ENCODE peak calls at places on chromosome 11, in ten cellular contexts. One of them, this sample, is unnamed. For H3K4me1 and H3K36me3, the result is how much of the 10 kb centered on the place peaks cover.

GRCh38 chr11:71927813-71928738 is at the start of gene XNDC1N:
- DNase-seq in stomach: peak
- DNase-seq in lung: peak
- DNase-seq in adrenal gland: peak
- DNase-seq in neuronal stem cell: peak
- DNase-seq in Caco-2: peak
- DNase-seq in heart right ventricle: peak
- DNase-seq in PC-3: peak
- DNase-seq in adipocyte: peak
- DNase-seq in CD8-positive, alpha-beta memory T cell: peak
- DNase-seq in this sample: peak

GRCh38 chr11:1157341-1157644 is 460 bp upstream of the MUC5AC start:
- DNase-seq in adrenal gland: no peak
- DNase-seq in neuronal stem cell: no peak
- DNase-seq in PC-3: no peak
- DNase-seq in Caco-2: no peak
- DNase-seq in adipocyte: no peak
- DNase-seq in stomach: no peak
- DNase-seq in heart right ventricle: no peak
- DNase-seq in CD8-positive, alpha-beta memory T cell: no peak
- DNase-seq in lung: no peak
- DNase-seq in this sample: no peak

GRCh38 chr11:23311986-23312940 is 452.0 kb upstream of the CCDC179 start:
- DNase-seq in adipocyte: peak
- DNase-seq in CD8-positive, alpha-beta memory T cell: no peak
- DNase-seq in Caco-2: no peak
- DNase-seq in PC-3: peak
- DNase-seq in lung: no peak
- DNase-seq in stomach: no peak
- DNase-seq in heart right ventricle: no peak
- DNase-seq in neuronal stem cell: no peak
- DNase-seq in adrenal gland: no peak
- DNase-seq in this sample: no peak

GRCh38 chr11:126512741-126513715 is 157.5 kb downstream of the ST3GAL4 start:
- DNase-seq in heart right ventricle: no peak
- DNase-seq in adipocyte: no peak
- DNase-seq in neuronal stem cell: no peak
- DNase-seq in PC-3: no peak
- DNase-seq in lung: no peak
- DNase-seq in CD8-positive, alpha-beta memory T cell: no peak
- DNase-seq in Caco-2: no peak
- DNase-seq in adrenal gland: no peak
- DNase-seq in stomach: no peak
- DNase-seq in this sample: no peak

GRCh38 chr11:16791494-16791961 is 53.1 kb downstream of the C11orf58 start:
- DNase-seq in adrenal gland: peak
- DNase-seq in stomach: no peak
- DNase-seq in CD8-positive, alpha-beta memory T cell: no peak
- DNase-seq in neuronal stem cell: no peak
- DNase-seq in adipocyte: peak
- DNase-seq in heart right ventricle: peak
- DNase-seq in lung: no peak
- DNase-seq in PC-3: peak
- DNase-seq in Caco-2: no peak
- DNase-seq in this sample: no peak

GRCh38 chr11:47532597-47533213 is 20.2 kb downstream of the CELF1 start:
- DNase-seq in adipocyte: peak
- DNase-seq in Caco-2: peak
- DNase-seq in CD8-positive, alpha-beta memory T cell: no peak
- DNase-seq in neuronal stem cell: no peak
- DNase-seq in adrenal gland: no peak
- DNase-seq in stomach: no peak
- DNase-seq in lung: no peak
- DNase-seq in heart right ventricle: no peak
- DNase-seq in PC-3: no peak
- DNase-seq in this sample: no peak

GRCh38 chr11:131488208-131488607 is 117.8 kb downstream of the NTM start:
- DNase-seq in Caco-2: no peak
- DNase-seq in adrenal gland: no peak
- DNase-seq in neuronal stem cell: no peak
- DNase-seq in stomach: no peak
- DNase-seq in adipocyte: no peak
- DNase-seq in heart right ventricle: no peak
- DNase-seq in PC-3: no peak
- DNase-seq in lung: no peak
- DNase-seq in CD8-positive, alpha-beta memory T cell: no peak
- DNase-seq in this sample: no peak

GRCh38 chr11:71213696-71214552 is 38.5 kb downstream of the SHANK2 start:
- DNase-seq in PC-3: no peak
- DNase-seq in neuronal stem cell: no peak
- DNase-seq in Caco-2: no peak
- DNase-seq in heart right ventricle: no peak
- DNase-seq in stomach: no peak
- DNase-seq in adipocyte: no peak
- DNase-seq in CD8-positive, alpha-beta memory T cell: no peak
- DNase-seq in lung: no peak
- DNase-seq in adrenal gland: no peak
- DNase-seq in this sample: no peak

GRCh38 chr11:46675288-46675851 is 25.0 kb downstream of the ARHGAP1 start:
- DNase-seq in Caco-2: no peak
- DNase-seq in PC-3: peak
- DNase-seq in lung: peak
- DNase-seq in heart right ventricle: peak
- DNase-seq in adipocyte: peak
- DNase-seq in CD8-positive, alpha-beta memory T cell: peak
- DNase-seq in adrenal gland: peak
- DNase-seq in neuronal stem cell: no peak
- DNase-seq in stomach: peak
- DNase-seq in this sample: peak

GRCh38 chr11:11293798-11294611 is 59.0 kb downstream of the CSNK2A3 start:
- DNase-seq in heart right ventricle: no peak
- DNase-seq in adipocyte: no peak
- DNase-seq in stomach: no peak
- DNase-seq in lung: no peak
- DNase-seq in CD8-positive, alpha-beta memory T cell: no peak
- DNase-seq in Caco-2: no peak
- DNase-seq in adrenal gland: no peak
- DNase-seq in PC-3: no peak
- DNase-seq in neuronal stem cell: no peak
- DNase-seq in this sample: no peak

GRCh38 chr11:114099392-114100178 is 40.1 kb downstream of the ZBTB16 start:
- DNase-seq in heart right ventricle: no peak
- DNase-seq in neuronal stem cell: no peak
- DNase-seq in lung: no peak
- DNase-seq in PC-3: no peak
- DNase-seq in stomach: no peak
- DNase-seq in CD8-positive, alpha-beta memory T cell: no peak
- DNase-seq in adipocyte: no peak
- DNase-seq in Caco-2: peak
- DNase-seq in adrenal gland: no peak
- DNase-seq in this sample: no peak

GRCh38 chr11:72430743-72431570 is 3.4 kb downstream of the CLPB start:
- DNase-seq in adrenal gland: peak
- DNase-seq in lung: no peak
- DNase-seq in CD8-positive, alpha-beta memory T cell: no peak
- DNase-seq in PC-3: peak
- DNase-seq in Caco-2: peak
- DNase-seq in stomach: peak
- DNase-seq in adipocyte: peak
- DNase-seq in neuronal stem cell: no peak
- DNase-seq in heart right ventricle: no peak
- DNase-seq in this sample: peak

GRCh38 chr11:128662960-128663359 is 30.9 kb upstream of the FLI1 start:
- DNase-seq in heart right ventricle: no peak
- DNase-seq in neuronal stem cell: no peak
- DNase-seq in CD8-positive, alpha-beta memory T cell: no peak
- DNase-seq in lung: no peak
- DNase-seq in Caco-2: no peak
- DNase-seq in adrenal gland: no peak
- DNase-seq in stomach: no peak
- DNase-seq in PC-3: no peak
- DNase-seq in adipocyte: no peak
- DNase-seq in this sample: no peak

GRCh38 chr11:69949327-69949726 is 128.8 kb upstream of the ANO1 start:
- DNase-seq in neuronal stem cell: no peak
- DNase-seq in adrenal gland: peak
- DNase-seq in stomach: peak
- DNase-seq in CD8-positive, alpha-beta memory T cell: no peak
- DNase-seq in adipocyte: peak
- DNase-seq in heart right ventricle: no peak
- DNase-seq in Caco-2: peak
- DNase-seq in lung: no peak
- DNase-seq in PC-3: peak
- DNase-seq in this sample: no peak

GRCh38 chr11:108561535-108561991 is 32.0 kb downstream of the EXPH5 start:
- DNase-seq in CD8-positive, alpha-beta memory T cell: no peak
- DNase-seq in adrenal gland: no peak
- DNase-seq in PC-3: peak
- DNase-seq in stomach: no peak
- DNase-seq in adipocyte: peak
- DNase-seq in neuronal stem cell: no peak
- DNase-seq in heart right ventricle: no peak
- DNase-seq in Caco-2: peak
- DNase-seq in lung: no peak
- DNase-seq in this sample: no peak

GRCh38 chr11:64725601-64726139 is 2.7 kb upstream of the NRXN2 start:
- DNase-seq in adrenal gland: no peak
- DNase-seq in heart right ventricle: no peak
- DNase-seq in neuronal stem cell: no peak
- DNase-seq in adipocyte: no peak
- DNase-seq in PC-3: no peak
- DNase-seq in Caco-2: no peak
- DNase-seq in stomach: no peak
- DNase-seq in lung: no peak
- DNase-seq in CD8-positive, alpha-beta memory T cell: no peak
- DNase-seq in this sample: no peak

GRCh38 chr11:94545641-94546470 is 2.1 kb downstream of the FUT4 start:
- DNase-seq in adrenal gland: no peak
- DNase-seq in CD8-positive, alpha-beta memory T cell: no peak
- DNase-seq in lung: no peak
- DNase-seq in neuronal stem cell: no peak
- DNase-seq in heart right ventricle: no peak
- DNase-seq in Caco-2: no peak
- DNase-seq in adipocyte: no peak
- DNase-seq in PC-3: no peak
- DNase-seq in stomach: no peak
- DNase-seq in this sample: no peak
- H3K4me1 ChIP-seq in adrenal gland: under half
- H3K4me1 ChIP-seq in CD8-positive, alpha-beta memory T cell: under half
- H3K4me1 ChIP-seq in lung: under half
- H3K4me1 ChIP-seq in neuronal stem cell: under half
- H3K4me1 ChIP-seq in heart right ventricle: under half
- H3K4me1 ChIP-seq in Caco-2: under half
- H3K4me1 ChIP-seq in adipocyte: under half
- H3K4me1 ChIP-seq in PC-3: under half
- H3K4me1 ChIP-seq in stomach: half or more
- H3K4me1 ChIP-seq in this sample: under half

DNA sequence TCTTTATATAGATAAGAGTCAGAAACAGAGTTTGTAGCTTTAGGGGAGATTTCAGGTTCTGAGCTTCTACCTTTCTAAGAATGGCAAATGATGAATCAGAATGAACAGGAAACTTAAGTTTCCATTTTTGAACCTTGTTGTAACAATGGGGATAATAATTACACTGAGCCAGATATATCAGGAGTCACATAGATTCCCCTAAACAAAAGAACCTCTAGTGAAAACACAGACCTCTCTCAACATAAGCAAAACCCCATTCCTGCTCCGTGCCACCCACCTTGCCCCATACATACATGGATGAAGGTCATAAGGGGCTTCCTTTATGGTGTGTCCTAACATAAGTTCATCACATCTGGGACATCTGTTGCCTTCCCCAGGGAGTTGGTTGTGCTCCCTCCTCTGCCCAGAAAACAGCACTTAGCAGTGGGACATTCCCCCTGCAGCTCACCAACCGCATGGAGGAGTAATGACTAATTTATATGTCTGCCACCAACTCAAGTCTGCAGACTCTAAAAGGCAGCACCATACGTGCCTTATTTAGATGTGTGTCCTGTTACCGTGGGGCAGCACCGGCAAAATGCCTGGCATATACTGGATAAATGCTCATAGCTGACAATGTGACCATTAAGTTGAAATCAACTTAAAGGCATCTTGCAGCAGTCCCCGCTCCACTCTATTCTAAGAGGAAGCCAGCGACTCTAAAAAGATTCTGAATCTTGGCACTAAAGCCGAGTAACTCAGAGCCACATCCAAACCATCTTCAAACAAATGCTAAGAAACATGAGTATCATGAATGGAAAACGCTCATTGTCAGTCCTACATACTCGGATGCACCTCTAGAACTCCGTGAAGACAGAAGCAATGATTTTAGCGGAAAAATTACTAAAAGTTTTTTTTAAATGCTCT is 7.9 kb downstream of the JAML start:
- DNase-seq in adrenal gland: no peak
- DNase-seq in neuronal stem cell: no peak
- DNase-seq in lung: no peak
- DNase-seq in PC-3: no peak
- DNase-seq in stomach: no peak
- DNase-seq in adipocyte: no peak
- DNase-seq in Caco-2: no peak
- DNase-seq in CD8-positive, alpha-beta memory T cell: peak
- DNase-seq in heart right ventricle: no peak
- DNase-seq in this sample: no peak
- H3K4me3 ChIP-seq in adrenal gland: no peak
- H3K4me3 ChIP-seq in neuronal stem cell: no peak
- H3K4me3 ChIP-seq in lung: no peak
- H3K4me3 ChIP-seq in PC-3: no peak
- H3K4me3 ChIP-seq in stomach: no peak
- H3K4me3 ChIP-seq in adipocyte: no peak
- H3K4me3 ChIP-seq in Caco-2: no peak
- H3K4me3 ChIP-seq in CD8-positive, alpha-beta memory T cell: peak
- H3K4me3 ChIP-seq in heart right ventricle: no peak
- H3K4me3 ChIP-seq in this sample: no peak

GRCh38 chr11:76462317-76462716 is 17.5 kb downstream of the EMSY start:
- DNase-seq in adrenal gland: no peak
- DNase-seq in Caco-2: no peak
- DNase-seq in heart right ventricle: no peak
- DNase-seq in stomach: no peak
- DNase-seq in lung: no peak
- DNase-seq in CD8-positive, alpha-beta memory T cell: no peak
- DNase-seq in PC-3: no peak
- DNase-seq in adipocyte: peak
- DNase-seq in neuronal stem cell: no peak
- DNase-seq in this sample: no peak
- H3K36me3 ChIP-seq in adrenal gland: under half
- H3K36me3 ChIP-seq in Caco-2: under half
- H3K36me3 ChIP-seq in heart right ventricle: half or more
- H3K36me3 ChIP-seq in stomach: under half
- H3K36me3 ChIP-seq in lung: under half
- H3K36me3 ChIP-seq in CD8-positive, alpha-beta memory T cell: under half
- H3K36me3 ChIP-seq in PC-3: under half
- H3K36me3 ChIP-seq in adipocyte: under half
- H3K36me3 ChIP-seq in neuronal stem cell: half or more
- H3K36me3 ChIP-seq in this sample: under half

DNA sequence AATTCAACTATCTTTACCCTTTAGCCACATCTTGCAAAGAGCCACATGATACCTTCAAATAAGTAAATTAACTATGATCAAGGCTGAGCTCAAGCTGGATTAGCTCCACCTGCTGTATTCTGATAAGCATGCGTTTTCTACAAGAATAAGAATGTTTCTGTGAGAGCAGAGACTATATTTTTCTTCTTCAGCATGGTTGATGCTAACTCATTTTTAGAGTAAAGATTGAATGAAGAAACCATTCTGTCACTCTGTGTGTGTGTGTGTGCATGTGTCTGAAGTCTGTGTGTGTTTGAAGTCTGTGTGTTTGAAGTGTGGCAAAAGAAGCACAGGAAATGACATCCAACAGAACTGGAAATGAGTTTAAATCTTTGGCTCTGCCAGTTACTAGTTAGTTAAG is 12.0 kb upstream of the LAYN start:
- DNase-seq in adrenal gland: no peak
- DNase-seq in stomach: no peak
- DNase-seq in Caco-2: no peak
- DNase-seq in adipocyte: no peak
- DNase-seq in heart right ventricle: no peak
- DNase-seq in neuronal stem cell: no peak
- DNase-seq in lung: no peak
- DNase-seq in PC-3: peak
- DNase-seq in CD8-positive, alpha-beta memory T cell: no peak
- DNase-seq in this sample: no peak
- H3K4me1 ChIP-seq in adrenal gland: under half
- H3K4me1 ChIP-seq in stomach: under half
- H3K4me1 ChIP-seq in Caco-2: under half
- H3K4me1 ChIP-seq in adipocyte: under half
- H3K4me1 ChIP-seq in heart right ventricle: under half
- H3K4me1 ChIP-seq in neuronal stem cell: under half
- H3K4me1 ChIP-seq in lung: under half
- H3K4me1 ChIP-seq in PC-3: under half
- H3K4me1 ChIP-seq in CD8-positive, alpha-beta memory T cell: under half
- H3K4me1 ChIP-seq in this sample: under half